ENCODE peak calls at places on chromosomes 13 and 19, in five cellular contexts. Q is lung, Z is GM06990, C is GM23338, F is esophagus squamous epithelium. I is an unnamed sample.

GRCh38 chr19:611506-611869 is 21.8 kb downstream of the HCN2 start:
- DNase-seq in Q (no peak), Z (no peak), C (no peak), F (no peak), I (no peak)

GRCh38 chr19:45514376-45515051 is 7.2 kb downstream of the VASP start:
- DNase-seq in Q (no peak), Z (peak; percentile 42), C (no peak), F (no peak), I (peak; percentile 85)

GRCh38 chr13:83881917-83882625 is at the start of gene SLITRK1:
- DNase-seq in Q (no peak), Z (no peak), C (peak; percentile 96), F (no peak), I (no peak)

GRCh38 chr19:54451997-54452396 is 3.0 kb downstream of the LENG8 start:
- DNase-seq in Q (no peak), Z (no peak), C (no peak), F (no peak), I (no peak)

GRCh38 chr19:55333870-55334269 is 5.8 kb upstream of the KMT5C start:
- DNase-seq in Q (no peak), Z (no peak), C (no peak), F (no peak), I (peak; percentile 62)

GRCh38 chr19:56350416-56351045 is 35.9 kb upstream of the ZSCAN5A start:
- DNase-seq in Q (no peak), Z (no peak), C (peak; percentile 84), F (no peak), I (peak; percentile 56)

GRCh38 chr13:79491715-79492114 is 10.8 kb downstream of the NDFIP2 start:
- DNase-seq in Q (no peak), Z (no peak), C (no peak), F (no peak), I (no peak)

GRCh38 chr19:7250057-7250596 is 44.1 kb downstream of the INSR start:
- DNase-seq in Q (no peak), Z (no peak), C (no peak), F (no peak), I (no peak)

GRCh38 chr19:17579523-17580244 is 24.2 kb downstream of the COLGALT1 start:
- DNase-seq in Q (peak; percentile 54), Z (peak; percentile 75), C (peak; percentile 97), F (no peak), I (peak; percentile 54)

GRCh38 chr19:9796113-9796773 is 22.6 kb downstream of the FBXL12 start:
- DNase-seq in Q (peak; percentile 86), Z (peak; percentile 51), C (peak; percentile 95), F (peak; percentile 16), I (peak; percentile 76)

GRCh38 chr19:56840452-56841193 is at the start of the genes PEG3 and ZIM2:
- DNase-seq in Q (no peak), Z (no peak), C (no peak), F (no peak), I (no peak)

GRCh38 chr19:53055117-53055516 is 10.6 kb downstream of the ERVV-2 start:
- DNase-seq in Q (no peak), Z (no peak), C (no peak), F (no peak), I (no peak)

GRCh38 chr13:59086147-59086546 is 1077.6 kb downstream of the DIAPH3 start:
- DNase-seq in Q (no peak), Z (no peak), C (no peak), F (no peak), I (no peak)

GRCh38 chr13:74070065-74070464 is 64.1 kb downstream of the KLF12 start:
- DNase-seq in Q (no peak), Z (no peak), C (no peak), F (no peak), I (no peak)

DNA sequence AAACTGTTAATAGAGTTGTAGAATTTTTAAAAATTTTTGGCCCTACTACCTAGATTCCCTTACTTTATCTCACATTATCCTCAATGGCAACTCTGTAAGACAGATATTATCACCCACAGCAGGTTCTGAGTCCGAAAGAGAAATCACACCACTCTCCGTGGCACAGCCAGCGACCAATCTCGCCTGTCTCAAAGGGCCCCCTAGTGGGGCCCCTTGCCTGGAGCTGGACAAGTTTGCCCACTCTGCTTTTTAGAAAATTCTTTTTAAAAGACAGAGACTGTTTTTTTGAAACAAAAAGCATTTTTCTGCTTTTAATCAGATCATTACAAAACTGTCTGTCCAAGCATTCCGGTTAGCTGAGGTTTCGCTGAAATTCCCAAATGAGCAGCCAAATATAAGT is 21.7 kb downstream of the PHF11 start:
- DNase-seq in Q (no peak), Z (no peak), C (peak; percentile 36), F (no peak), I (no peak)
- TF ChIP-seq CTCF in Q (no peak), Z (peak; percentile 28), C (peak; percentile 47), F (no peak), I (no peak)

DNA sequence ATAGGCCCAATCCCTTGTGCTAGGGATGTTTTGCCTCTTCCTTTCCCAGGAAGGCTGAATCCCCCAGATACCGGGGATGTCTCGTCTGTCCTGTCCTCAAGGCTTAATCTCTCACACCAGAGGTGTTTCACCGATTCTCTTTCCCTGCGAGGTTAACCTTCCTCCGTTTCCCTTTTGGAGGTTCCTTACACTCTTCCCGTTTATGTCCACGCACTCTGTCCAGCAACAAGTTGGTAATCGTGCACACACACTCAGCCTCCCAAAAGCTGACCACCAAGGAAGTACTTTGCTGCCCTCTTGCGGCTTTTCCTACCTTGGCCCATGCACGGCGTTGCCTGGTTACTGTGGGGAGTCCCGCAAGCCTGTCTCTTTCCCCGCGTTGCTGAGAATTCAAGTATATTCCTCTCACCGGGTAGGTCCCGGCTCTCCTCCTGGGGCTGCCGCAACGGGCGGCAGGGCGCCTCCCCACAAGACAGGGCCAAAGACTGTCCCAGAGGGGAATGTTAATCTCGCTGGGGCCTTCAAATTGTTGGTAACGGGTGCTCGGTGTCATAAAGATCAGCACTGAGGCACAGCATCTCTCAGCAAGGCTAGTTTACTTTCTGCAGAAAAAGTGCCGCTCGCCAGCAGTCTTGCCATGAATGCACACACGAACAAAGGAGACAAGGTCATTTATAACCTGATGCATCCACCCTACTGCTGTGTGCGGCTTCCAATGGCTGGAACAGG is 36.7 kb upstream of the CD177 start:
- DNase-seq in Q (no peak), Z (no peak), C (peak; percentile 62), F (no peak), I (peak; percentile 41)
- TF ChIP-seq CTCF in Q (no peak), Z (peak; percentile 30), C (peak; percentile 61), F (no peak), I (no peak)

GRCh38 chr19:40162104-40162503 is 29.1 kb upstream of the MAP3K10 start:
- DNase-seq in Q (no peak), Z (no peak), C (no peak), F (no peak), I (no peak)

GRCh38 chr19:40159744-40160143 is 31.5 kb upstream of the MAP3K10 start:
- DNase-seq in Q (no peak), Z (no peak), C (no peak), F (no peak), I (no peak)

GRCh38 chr19:40163541-40164129 is 27.6 kb upstream of the MAP3K10 start:
- DNase-seq in Q (no peak), Z (peak; percentile 67), C (no peak), F (no peak), I (no peak)

DNA sequence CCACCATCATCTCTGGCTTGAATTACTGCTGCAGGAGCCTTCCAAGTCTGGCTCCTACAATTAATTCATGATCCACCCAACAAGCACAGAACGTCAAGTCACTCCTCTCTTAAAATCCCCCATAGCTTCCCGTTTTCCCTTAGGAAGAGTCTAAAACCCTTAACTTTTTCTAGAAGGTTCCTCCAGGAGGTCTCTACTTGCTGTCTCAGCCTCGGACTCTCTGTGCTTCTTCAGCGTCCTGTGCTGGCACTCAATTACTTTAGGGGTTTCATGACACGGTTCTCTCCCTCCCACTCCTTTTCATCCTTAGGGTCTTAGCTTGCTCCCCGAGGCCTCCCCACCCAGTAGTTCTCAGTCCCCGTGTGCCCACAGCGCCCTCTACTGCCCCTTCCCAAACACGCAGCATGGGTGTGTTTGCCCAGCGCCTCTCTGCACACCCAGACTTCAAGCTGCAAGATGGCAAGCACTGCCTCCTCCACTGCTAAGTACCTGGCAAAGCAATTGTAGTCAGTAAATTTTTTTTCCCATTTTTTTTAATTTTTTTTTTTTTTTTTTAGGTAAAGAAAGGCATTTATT is 25.8 kb upstream of the MAP3K10 start:
- DNase-seq in Q (peak; percentile 36), Z (peak; percentile 70), C (peak; percentile 90), F (no peak), I (peak; percentile 52)
- TF ChIP-seq CTCF in Q (peak; percentile 35), Z (peak; percentile 94), C (peak; percentile 97), F (peak; percentile 38), I (peak; percentile 26)

GRCh38 chr13:45737571-45738002 is 35.5 kb downstream of the CBY2 start:
- DNase-seq in Q (no peak), Z (no peak), C (peak; percentile 67), F (no peak), I (no peak)
- TF ChIP-seq CTCF in Q (no peak), Z (peak; percentile 44), C (peak; percentile 65), F (no peak), I (no peak)

GRCh38 chr19:12052571-12053169 is at the start of gene ZNF878:
- DNase-seq in Q (peak; percentile 92), Z (peak; percentile 83), C (peak; percentile 99), F (no peak), I (peak; percentile 83)
- TF ChIP-seq CTCF in Q (no peak), Z (peak; percentile 34), C (peak; percentile 13), F (no peak), I (no peak)

DNA sequence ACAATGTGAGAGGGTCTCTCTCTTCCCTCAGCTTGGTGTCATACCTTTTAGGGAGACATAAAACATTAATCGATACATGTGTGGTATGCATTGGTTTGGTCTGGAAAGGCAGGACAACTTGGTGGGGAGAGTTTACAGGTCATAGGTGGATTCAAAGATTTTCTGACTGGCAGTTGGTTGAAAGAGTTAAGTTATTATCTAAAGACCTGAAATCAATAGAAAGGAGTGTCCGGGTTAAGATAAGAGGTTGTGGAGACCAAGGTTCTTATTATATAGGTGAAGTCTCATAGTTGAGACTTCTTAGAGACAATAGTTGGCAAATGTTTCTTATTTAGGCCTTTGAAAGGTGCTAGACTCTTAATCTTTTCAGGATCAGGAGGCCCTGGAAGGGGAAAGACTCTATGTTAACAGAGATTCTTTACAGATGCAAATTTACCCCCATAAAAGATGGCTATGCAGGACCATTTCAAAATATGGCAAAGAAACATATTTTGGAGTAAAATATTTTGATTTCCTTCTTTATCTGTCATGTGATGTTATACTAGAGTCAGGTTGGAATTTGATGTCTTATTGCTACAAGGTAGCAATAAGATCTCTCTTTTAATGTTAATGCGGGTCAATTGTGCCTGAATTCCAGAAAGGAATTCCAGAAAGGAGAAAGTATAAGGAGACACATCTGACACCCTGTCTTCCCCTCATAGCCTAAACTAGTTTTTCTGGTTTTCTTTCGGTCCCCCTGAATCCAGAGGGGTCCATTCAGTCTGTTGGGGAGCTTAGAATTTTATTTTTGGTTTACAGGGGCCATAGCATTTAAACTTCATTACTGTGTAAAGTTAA is 59.2 kb upstream of the RCBTB2 start:
- DNase-seq in Q (no peak), Z (no peak), C (peak; percentile 61), F (no peak), I (no peak)
- TF ChIP-seq CTCF in Q (no peak), Z (no peak), C (no peak), F (no peak), I (no peak)

DNA sequence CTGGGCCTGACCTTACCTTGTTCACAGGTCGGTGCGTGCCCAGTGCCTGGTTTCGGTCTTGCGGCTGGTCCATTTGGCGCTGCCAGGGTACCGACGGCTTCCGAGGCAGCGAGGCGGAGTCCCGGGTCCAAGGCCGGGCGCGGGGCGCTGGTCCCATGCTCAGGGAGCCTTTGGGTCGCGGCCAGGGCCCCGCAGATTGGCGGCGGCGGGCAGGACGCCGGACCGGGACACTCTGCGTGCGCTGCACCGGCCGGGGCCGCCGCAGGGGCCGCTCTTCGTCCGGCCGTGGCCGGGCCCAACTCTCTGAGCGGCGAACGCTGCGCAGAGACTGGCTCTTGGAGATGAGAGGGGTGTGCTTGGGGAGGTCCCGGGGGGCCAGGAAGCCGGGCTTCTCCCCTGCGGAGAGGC is 3.3 kb upstream of the WIZ start:
- DNase-seq in Q (no peak), Z (no peak), C (peak; percentile 64), F (no peak), I (no peak)
- TF ChIP-seq CTCF in Q (no peak), Z (no peak), C (peak; percentile 24), F (peak; percentile 18), I (no peak)

I was measured in Calu3.